ENCODE peak calls at places on chromosomes 5 and 9, in ten cellular contexts. Q is IMR-90, M is right lobe of liver, X is PC-9, L is H1, T is left ventricle myocardium inferior, C is transverse colon, S is Peyer's patch, R is esophagus squamous epithelium, I is heart left ventricle. D is an unnamed sample.

GRCh38 chr9:87212563-87213154 is 265.4 kb upstream of the GAS1 start:
- DNase-seq in R (no peak), I (no peak), Q (peak; percentile 39), C (no peak), M (no peak), S (no peak), T (no peak), L (no peak), X (peak; percentile 89), D (no peak)

GRCh38 chr5:178116406-178116885 is 3.1 kb downstream of the N4BP3 start:
- DNase-seq in S (no peak), I (peak; percentile 56), R (no peak), X (no peak), Q (no peak), M (no peak), T (no peak), C (peak; percentile 56), L (no peak), D (peak; percentile 75)

GRCh38 chr5:179870403-179870903 is 11.8 kb upstream of the MRNIP start:
- DNase-seq in R (no peak), L (peak; percentile 60), X (no peak), S (peak; percentile 50), I (no peak), M (peak; percentile 58), T (peak; percentile 76), C (no peak), Q (peak; percentile 52), D (no peak)

GRCh38 chr5:116778015-116778414 is 203.4 kb upstream of the SEMA6A start:
- DNase-seq in Q (no peak), C (no peak), I (no peak), M (no peak), S (no peak), X (no peak), T (no peak), L (peak; percentile 70), R (no peak), D (no peak)

GRCh38 chr5:29040404-29040803 is 2002.0 kb upstream of the CDH9 start:
- DNase-seq in S (no peak), X (no peak), L (no peak), I (no peak), T (no peak), M (no peak), R (no peak), C (no peak), Q (no peak), D (no peak)

GRCh38 chr5:58681943-58682342 is 99.1 kb downstream of the RAB3C start:
- DNase-seq in M (no peak), Q (no peak), T (no peak), R (no peak), L (no peak), C (no peak), S (no peak), I (no peak), X (no peak), D (no peak)

GRCh38 chr5:27093296-27093695 is 54.9 kb upstream of the CDH9 start:
- DNase-seq in Q (no peak), S (no peak), I (no peak), L (no peak), C (no peak), R (no peak), M (no peak), X (no peak), T (no peak), D (no peak)

GRCh38 chr9:75039006-75039405 is 10.9 kb upstream of the CARNMT1 start:
- DNase-seq in C (no peak), R (no peak), M (no peak), I (no peak), X (no peak), L (no peak), S (no peak), T (no peak), Q (peak; percentile 95), D (no peak)

GRCh38 chr5:39158127-39158593 is 61.2 kb downstream of the FYB1 start:
- DNase-seq in R (no peak), L (no peak), M (no peak), I (no peak), T (peak; percentile 23), X (no peak), Q (no peak), S (no peak), C (no peak), D (no peak)

DNA sequence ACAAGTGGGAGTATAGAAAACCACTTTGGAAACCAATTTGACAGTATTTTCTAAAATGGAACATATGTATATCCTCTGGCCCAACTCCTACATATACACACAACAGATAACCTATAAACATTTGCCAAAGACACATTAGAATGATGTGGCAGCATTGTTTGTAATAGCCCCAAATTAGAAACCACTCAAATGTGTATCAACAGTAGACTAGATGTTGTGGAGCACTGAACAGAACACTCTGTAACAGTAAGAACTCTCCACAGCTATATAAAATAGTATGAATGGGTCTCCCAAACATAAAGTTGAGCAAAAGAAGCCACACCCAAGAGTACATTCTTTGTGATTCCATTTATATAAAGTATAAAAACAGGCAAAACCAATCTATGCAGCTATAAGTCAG is 6.1 kb downstream of the ZNF622 start:
- DNase-seq in Q (no peak), R (no peak), X (no peak), M (no peak), T (no peak), S (no peak), I (no peak), C (no peak), L (no peak), D (no peak)
- H3K36me3 ChIP-seq in Q (peaks cover 32% of the 10 kb centered on the region), R (peaks cover 93% of the 10 kb centered on the region), X (peaks cover 70% of the 10 kb centered on the region), M (peaks cover 30% of the 10 kb centered on the region), T (peaks cover 76% of the 10 kb centered on the region), S (no peaks in the 10 kb centered on the region), I (peaks cover 88% of the 10 kb centered on the region), C (no peaks in the 10 kb centered on the region), L (peaks cover 49% of the 10 kb centered on the region), D (peaks cover 59% of the 10 kb centered on the region)

DNA sequence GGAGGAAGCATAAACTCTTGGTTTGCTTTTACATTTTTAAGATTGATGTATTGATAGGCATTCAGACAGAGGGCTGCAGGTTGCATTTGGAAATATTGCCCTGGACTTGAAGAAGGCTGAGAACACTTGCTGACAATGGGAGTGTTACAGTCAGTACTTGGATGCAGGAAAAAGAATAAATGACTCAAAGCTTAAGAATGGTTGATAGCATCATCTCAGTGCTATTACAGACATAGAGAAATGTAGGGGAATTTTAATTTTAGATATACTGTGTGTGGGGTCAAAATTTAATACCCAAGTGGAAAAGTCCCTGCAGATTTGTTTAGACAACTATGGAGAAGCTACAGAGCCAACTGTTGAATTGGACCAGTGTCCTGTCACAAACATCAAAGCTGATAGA is 101.1 kb downstream of the ISL1 start:
- DNase-seq in C (no peak), Q (no peak), I (no peak), X (no peak), M (no peak), S (no peak), L (no peak), R (no peak), T (no peak), D (no peak)
- H3K4me1 ChIP-seq in C (no peaks in the 10 kb centered on the region), Q (no peaks in the 10 kb centered on the region), I (no peaks in the 10 kb centered on the region), X (no peaks in the 10 kb centered on the region), M (no peaks in the 10 kb centered on the region), S (no peaks in the 10 kb centered on the region), L (no peaks in the 10 kb centered on the region), R (no peaks in the 10 kb centered on the region), T (no peaks in the 10 kb centered on the region), D (no peaks in the 10 kb centered on the region)

GRCh38 chr5:128516978-128517377 is 21.1 kb downstream of the FBN2 start:
- DNase-seq in T (no peak), I (no peak), Q (no peak), X (no peak), L (no peak), M (no peak), S (no peak), C (no peak), R (no peak), D (no peak)
- H3K36me3 ChIP-seq in T (peaks cover 7% of the 10 kb centered on the region), I (no peaks in the 10 kb centered on the region), Q (peaks cover 17% of the 10 kb centered on the region), X (no peaks in the 10 kb centered on the region), L (no peaks in the 10 kb centered on the region), M (no peaks in the 10 kb centered on the region), S (no peaks in the 10 kb centered on the region), C (no peaks in the 10 kb centered on the region), R (no peaks in the 10 kb centered on the region), D (no peaks in the 10 kb centered on the region)

GRCh38 chr9:97598461-97599288 is 34.5 kb downstream of the TSTD2 start:
- DNase-seq in C (peak; percentile 80), I (no peak), M (peak; percentile 60), S (no peak), T (peak; percentile 63), R (no peak), L (peak; percentile 77), Q (peak; percentile 82), X (peak; percentile 69), D (peak; percentile 44)

GRCh38 chr9:97591535-97591934 is 41.6 kb downstream of the TSTD2 start:
- DNase-seq in S (no peak), X (no peak), T (no peak), R (no peak), M (no peak), Q (no peak), L (no peak), C (no peak), I (no peak), D (no peak)

GRCh38 chr9:97596906-97597305 is 36.3 kb downstream of the TSTD2 start:
- DNase-seq in T (no peak), X (no peak), R (no peak), S (no peak), C (no peak), L (no peak), M (no peak), Q (no peak), I (no peak), D (no peak)

GRCh38 chr9:97593960-97594359 is 39.2 kb downstream of the TSTD2 start:
- DNase-seq in T (no peak), I (no peak), S (no peak), C (no peak), M (no peak), Q (peak; percentile 12), R (no peak), L (no peak), X (no peak), D (no peak)

GRCh38 chr9:97594414-97594921 is 38.7 kb downstream of the TSTD2 start:
- DNase-seq in I (peak; percentile 69), M (no peak), S (no peak), Q (no peak), X (no peak), L (no peak), R (no peak), T (peak; percentile 62), C (no peak), D (no peak)
- H3K4me1 ChIP-seq in I (peaks cover 36% of the 10 kb centered on the region), M (no peaks in the 10 kb centered on the region), S (peaks cover 6% of the 10 kb centered on the region), Q (no peaks in the 10 kb centered on the region), X (no peaks in the 10 kb centered on the region), L (no peaks in the 10 kb centered on the region), R (peaks cover 4% of the 10 kb centered on the region), T (peaks cover 75% of the 10 kb centered on the region), C (peaks cover 3% of the 10 kb centered on the region), D (no peaks in the 10 kb centered on the region)